ENCODE peak calls at places on chromosomes 7 and 10, in five cellular contexts. O is retina, Y is HTR-8/SVneo, K is EL, S is fibroblast of the aortic adventitia. J is an unnamed sample.

GRCh38 chr10:74738985-74739567 is 87.3 kb upstream of the KAT6B start:
- DNase-seq in O (no peak), Y (no peak), K (no peak), S (peak), J (peak)

GRCh38 chr10:11165591-11166543 is 148.2 kb downstream of the CELF2 start:
- DNase-seq in O (peak), Y (peak), K (peak), S (peak), J (no peak)

GRCh38 chr7:138875794-138876193 is 77.8 kb upstream of the ATP6V0A4 start:
- DNase-seq in O (no peak), Y (peak), K (peak), S (peak), J (peak)

GRCh38 chr10:43395571-43396060 is 13.4 kb downstream of the HNRNPF start:
- DNase-seq in O (peak), Y (no peak), K (peak), S (peak), J (no peak)

GRCh38 chr7:69635572-69636190 is 37.4 kb downstream of the AUTS2 start:
- DNase-seq in O (no peak), Y (no peak), K (no peak), S (peak), J (no peak)

GRCh38 chr7:50393076-50393475 is 57.1 kb downstream of the FIGNL1 start:
- DNase-seq in O (no peak), Y (no peak), K (no peak), S (no peak), J (no peak)

GRCh38 chr10:50421026-50421719 is 169.9 kb upstream of the ASAH2 start:
- DNase-seq in O (peak), Y (peak), K (peak), S (no peak), J (peak)

GRCh38 chr10:117016271-117016670 is 11.3 kb upstream of the SHTN1 start:
- DNase-seq in O (no peak), Y (no peak), K (no peak), S (no peak), J (no peak)

GRCh38 chr7:35467456-35467978 is 213.6 kb upstream of the TBX20 start:
- DNase-seq in O (no peak), Y (no peak), K (no peak), S (no peak), J (no peak)

GRCh38 chr7:118114175-118114574 is 69.8 kb upstream of the LSM8 start:
- DNase-seq in O (no peak), Y (no peak), K (no peak), S (no peak), J (no peak)

GRCh38 chr10:6211341-6212265 is 8.9 kb downstream of the PFKFB3 start:
- DNase-seq in O (peak), Y (no peak), K (no peak), S (peak), J (peak)

GRCh38 chr7:138032775-138033174 is 30.9 kb upstream of the CREB3L2 start:
- DNase-seq in O (no peak), Y (no peak), K (no peak), S (peak), J (peak)

GRCh38 chr10:79112898-79113431 is 44.2 kb downstream of the ZMIZ1 start:
- DNase-seq in O (no peak), Y (peak), K (peak), S (peak), J (peak)

GRCh38 chr7:158931899-158932298 is 75.5 kb downstream of the DYNC2I1 start:
- DNase-seq in O (no peak), Y (no peak), K (no peak), S (no peak), J (no peak)

GRCh38 chr7:141551080-141551772 is at the start of gene AGK:
- DNase-seq in O (peak), Y (peak), K (peak), S (peak), J (peak)

GRCh38 chr7:102146989-102147388 is 139.7 kb upstream of the SH2B2 start:
- DNase-seq in O (no peak), Y (no peak), K (no peak), S (peak), J (peak)

GRCh38 chr7:128910569-128910945 is at the start of gene KCP:
- DNase-seq in O (peak), Y (no peak), K (no peak), S (no peak), J (no peak)